ENCODE peak calls at places on chromosomes 6 and 20, in five cellular contexts. Z is brain microvascular endothelial cell, K is upper lobe of right lung, W is adrenal gland, L is Peyer's patch. R is an unnamed sample. For H3K36me3, the result is how much of the 10 kb centered on the place peaks cover.

GRCh38 chr6:84462697-84463096 is 235.3 kb upstream of the CEP162 start:
- DNase-seq in Z (peak), K (no peak), W (no peak), L (no peak), R (peak)

GRCh38 chr6:133062702-133063319 is 178.3 kb upstream of the EYA4 start:
- DNase-seq in Z (no peak), K (no peak), W (no peak), L (no peak), R (no peak)

GRCh38 chr6:116468293-116468692 is 7.1 kb downstream of the CALHM6 start:
- DNase-seq in Z (no peak), K (no peak), W (no peak), L (no peak), R (no peak)

GRCh38 chr20:7656662-7657061 is 283.6 kb downstream of the HAO1 start:
- DNase-seq in Z (no peak), K (no peak), W (no peak), L (no peak), R (no peak)

GRCh38 chr6:5119090-5119951 is 34.2 kb downstream of the PPP1R3G start:
- DNase-seq in Z (no peak), K (no peak), W (no peak), L (no peak), R (no peak)

GRCh38 chr6:3869632-3870527 is 20.7 kb downstream of the FAM50B start:
- DNase-seq in Z (no peak), K (no peak), W (no peak), L (no peak), R (no peak)

GRCh38 chr6:21915707-21916399 is 322.3 kb downstream of the SOX4 start:
- DNase-seq in Z (peak), K (no peak), W (no peak), L (no peak), R (peak)

GRCh38 chr20:57464642-57465211 is 60.2 kb downstream of the CTCFL start:
- DNase-seq in Z (peak), K (no peak), W (peak), L (no peak), R (peak)

GRCh38 chr6:149884215-149884614 is 13.7 kb downstream of the RAET1E start:
- DNase-seq in Z (peak), K (peak), W (peak), L (no peak), R (peak)

GRCh38 chr6:167795874-167796667 is 30.6 kb upstream of the AFDN start:
- DNase-seq in Z (no peak), K (no peak), W (peak), L (no peak), R (no peak)

GRCh38 chr6:169194737-169195136 is 58.9 kb downstream of the THBS2 start:
- DNase-seq in Z (no peak), K (no peak), W (no peak), L (no peak), R (no peak)

GRCh38 chr6:39855356-39855995 is 63.3 kb downstream of the DAAM2 start:
- DNase-seq in Z (peak), K (no peak), W (no peak), L (no peak), R (no peak)

GRCh38 chr6:3414704-3415453 is 42.0 kb downstream of the SLC22A23 start:
- DNase-seq in Z (peak), K (no peak), W (no peak), L (no peak), R (peak)

GRCh38 chr6:1604347-1604990 is 5.2 kb upstream of the FOXC1 start:
- DNase-seq in Z (no peak), K (peak), W (peak), L (peak), R (no peak)

DNA sequence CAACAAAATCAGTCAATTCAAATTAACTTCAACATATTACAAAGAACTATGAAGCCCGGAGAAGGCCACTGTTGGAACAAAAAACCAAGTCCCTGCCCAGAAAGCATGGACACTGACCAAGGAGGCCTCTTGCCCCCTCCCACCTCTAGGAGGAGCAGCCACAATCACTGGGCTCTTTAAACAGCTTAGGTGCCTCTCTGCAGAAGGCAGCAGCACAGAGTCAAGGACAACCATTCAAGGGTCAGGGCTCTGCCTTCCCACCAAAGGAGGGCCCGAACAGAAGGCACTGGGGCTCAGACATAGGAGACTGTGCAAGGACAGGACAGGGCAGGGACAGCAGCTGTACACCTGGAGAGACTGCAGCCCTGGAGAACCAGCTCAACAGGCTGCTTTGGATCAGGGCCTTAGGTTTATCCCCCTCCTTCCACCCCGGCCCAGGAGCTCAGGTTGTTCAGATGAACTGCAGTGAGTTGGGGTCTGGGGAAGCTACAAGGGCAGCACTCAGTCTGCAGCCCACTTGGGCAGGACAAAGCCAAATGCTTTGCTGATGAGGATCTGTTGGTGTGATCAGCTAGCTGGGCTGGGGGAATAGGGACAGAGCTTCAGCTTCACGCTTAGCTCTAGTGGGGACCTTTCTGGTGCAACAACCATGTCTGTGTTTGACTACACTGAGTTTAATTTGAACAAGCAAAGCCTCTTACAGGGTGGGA is 17.8 kb downstream of the TOMM34 start:
- DNase-seq in Z (no peak), K (no peak), W (no peak), L (no peak), R (no peak)
- H3K36me3 ChIP-seq in Z (half or more), K (half or more), W (under half), L (half or more), R (under half)

GRCh38 chr6:82245376-82245775 is 2.2 kb downstream of the IBTK start:
- DNase-seq in Z (no peak), K (no peak), W (no peak), L (no peak), R (no peak)

GRCh38 chr6:82247634-82248232 is at the start of gene IBTK:
- DNase-seq in Z (peak), K (peak), W (peak), L (peak), R (peak)

GRCh38 chr6:82248233-82248735 is 740 bp upstream of the IBTK start:
- DNase-seq in Z (peak), K (no peak), W (no peak), L (no peak), R (peak)

GRCh38 chr6:82246370-82246769 is 1.2 kb downstream of the IBTK start:
- DNase-seq in Z (no peak), K (no peak), W (no peak), L (no peak), R (no peak)

DNA sequence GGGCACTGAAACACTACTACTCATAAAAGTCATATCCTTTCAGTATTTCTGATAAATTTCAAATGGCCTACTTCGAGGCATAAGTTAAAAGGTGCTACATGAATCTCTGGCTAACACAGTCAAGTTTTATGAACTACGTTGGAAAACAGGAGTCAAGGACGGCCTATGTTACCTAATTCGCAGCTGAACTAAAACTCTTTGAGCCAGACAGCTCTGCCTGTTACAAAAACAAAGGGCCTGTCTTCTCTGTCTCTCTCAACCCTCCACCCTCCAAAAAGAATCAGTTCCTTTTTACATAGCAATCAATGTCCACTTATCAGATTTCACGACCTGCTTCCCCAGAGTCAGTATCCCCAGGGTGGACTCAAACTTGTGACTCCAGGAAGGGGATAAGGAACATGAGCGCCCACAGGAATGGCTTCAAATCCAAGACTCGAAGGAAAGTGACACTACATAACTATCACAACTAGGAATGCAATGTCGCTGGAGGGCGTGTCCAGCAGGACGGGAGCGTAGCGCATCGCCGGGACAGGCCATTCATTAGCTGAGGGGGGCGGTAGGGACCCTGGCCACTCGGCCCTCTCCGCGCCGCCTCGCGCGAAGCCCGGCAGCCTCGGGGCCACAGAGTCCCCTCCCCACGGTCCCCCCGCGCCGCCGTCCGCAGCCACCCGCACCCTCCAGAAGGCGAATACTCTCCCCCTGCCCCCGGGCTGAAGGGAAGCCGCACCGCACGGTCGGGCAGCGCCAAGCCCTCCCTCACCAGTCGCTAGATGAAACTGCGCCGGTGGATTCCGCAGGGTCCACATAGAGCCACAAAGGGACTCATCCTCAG is 526 bp downstream of the IBTK start:
- DNase-seq in Z (peak), K (no peak), W (peak), L (peak), R (peak)
- TF ChIP-seq CTCF in Z (no peak), K (peak), W (no peak), L (no peak), R (no peak)

GRCh38 chr6:31813463-31813849 is 1.6 kb downstream of the HSPA1L start:
- DNase-seq in Z (no peak), K (peak), W (no peak), L (no peak), R (no peak)
- H3K36me3 ChIP-seq in Z (under half), K (under half), W (under half), L (under half), R (under half)

GRCh38 chr20:35561671-35562070 is 19.8 kb downstream of the ERGIC3 start:
- DNase-seq in Z (no peak), K (peak), W (no peak), L (no peak), R (peak)
- TF ChIP-seq CTCF in Z (no peak), K (no peak), W (no peak), L (no peak), R (no peak)

GRCh38 chr6:27183082-27183832 is 64.2 kb upstream of the PRSS16 start:
- DNase-seq in Z (no peak), K (no peak), W (no peak), L (no peak), R (no peak)
- H3K36me3 ChIP-seq in Z (under half), K (under half), W (under half), L (under half), R (under half)

GRCh38 chr6:100573169-100573568 is 108.4 kb upstream of the SIM1 start:
- DNase-seq in Z (peak), K (no peak), W (no peak), L (no peak), R (peak)
- TF ChIP-seq CTCF in Z (peak), K (peak), W (no peak), L (no peak), R (no peak)

GRCh38 chr6:35068644-35069043 is 72.5 kb downstream of the TCP11 start:
- DNase-seq in Z (no peak), K (no peak), W (peak), L (no peak), R (no peak)
- H3K36me3 ChIP-seq in Z (under half), K (half or more), W (half or more), L (half or more), R (under half)

GRCh38 chr6:33205172-33206026 is 944 bp downstream of the HSD17B8 start:
- DNase-seq in Z (no peak), K (no peak), W (no peak), L (no peak), R (peak)
- TF ChIP-seq CTCF in Z (no peak), K (no peak), W (no peak), L (no peak), R (peak)

GRCh38 chr20:36917943-36918342 is 33.6 kb downstream of the SAMHD1 start:
- DNase-seq in Z (no peak), K (no peak), W (no peak), L (no peak), R (no peak)

GRCh38 chr20:36920334-36920730 is 31.2 kb downstream of the SAMHD1 start:
- DNase-seq in Z (no peak), K (peak), W (no peak), L (no peak), R (no peak)

GRCh38 chr20:36916199-36916598 is 35.3 kb downstream of the SAMHD1 start:
- DNase-seq in Z (no peak), K (no peak), W (no peak), L (no peak), R (no peak)

GRCh38 chr20:36919715-36920333 is 31.7 kb downstream of the SAMHD1 start:
- DNase-seq in Z (peak), K (no peak), W (no peak), L (no peak), R (peak)

GRCh38 chr20:36917240-36917639 is 34.3 kb downstream of the SAMHD1 start:
- DNase-seq in Z (no peak), K (peak), W (no peak), L (no peak), R (no peak)
- H3K36me3 ChIP-seq in Z (under half), K (half or more), W (half or more), L (half or more), R (under half)

DNA sequence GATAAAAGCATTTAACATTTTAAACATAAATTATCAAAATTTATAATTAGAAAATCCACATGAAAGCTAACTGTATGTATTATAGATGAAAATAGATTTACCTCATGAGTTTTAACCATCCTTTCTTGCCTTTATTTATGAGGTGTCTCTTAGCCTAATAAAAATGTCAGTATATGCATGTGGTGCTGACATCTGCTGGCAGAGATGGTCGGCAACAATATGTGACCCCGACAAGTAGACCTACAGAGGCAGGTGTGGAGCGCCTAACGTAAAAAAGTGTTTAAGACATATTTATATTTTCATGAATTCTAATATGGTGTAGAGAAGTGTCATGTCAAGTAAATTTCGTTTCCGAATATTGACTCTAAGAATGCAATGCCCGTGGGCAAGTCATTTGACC is 149.0 kb upstream of the FUT9 start:
- DNase-seq in Z (no peak), K (no peak), W (no peak), L (no peak), R (peak)
- TF ChIP-seq CTCF in Z (no peak), K (no peak), W (peak), L (no peak), R (peak)